ENCODE peak calls at places on chromosomes 7 and 10, in eight cellular contexts. One of them, this sample, is unnamed.
A peak's percentile ranks its signal among the peaks of the same experiment; 100 is the strongest.

GRCh38 chr7:50633414-50633710 is 68.2 kb upstream of the DDC start:
- DNase-seq in H1: no peak
- DNase-seq in heart right ventricle: no peak
- DNase-seq in AG10803: no peak
- DNase-seq in coronary artery: no peak
- DNase-seq in heart left ventricle: no peak
- DNase-seq in thoracic aorta: no peak
- DNase-seq in ovary: no peak
- DNase-seq in this sample: no peak

GRCh38 chr10:97081621-97082235 is 104.0 kb downstream of the SLIT1 start:
- DNase-seq in heart right ventricle: peak; percentile 54
- DNase-seq in ovary: peak; percentile 29
- DNase-seq in coronary artery: no peak
- DNase-seq in AG10803: peak; percentile 37
- DNase-seq in H1: peak; percentile 90
- DNase-seq in thoracic aorta: no peak
- DNase-seq in heart left ventricle: peak; percentile 37
- DNase-seq in this sample: peak; percentile 16

GRCh38 chr10:113228570-113228969 is 278.5 kb downstream of the TCF7L2 start:
- DNase-seq in thoracic aorta: no peak
- DNase-seq in coronary artery: peak; percentile 11
- DNase-seq in heart right ventricle: no peak
- DNase-seq in AG10803: peak; percentile 84
- DNase-seq in ovary: no peak
- DNase-seq in H1: no peak
- DNase-seq in heart left ventricle: no peak
- DNase-seq in this sample: peak; percentile 73

GRCh38 chr7:86653919-86654659 is 10.4 kb downstream of the GRM3 start:
- DNase-seq in heart right ventricle: no peak
- DNase-seq in AG10803: peak; percentile 10
- DNase-seq in coronary artery: no peak
- DNase-seq in ovary: no peak
- DNase-seq in thoracic aorta: no peak
- DNase-seq in H1: no peak
- DNase-seq in heart left ventricle: no peak
- DNase-seq in this sample: peak; percentile 15

GRCh38 chr10:100767428-100767779 is 22.0 kb downstream of the PAX2 start:
- DNase-seq in heart left ventricle: no peak
- DNase-seq in thoracic aorta: no peak
- DNase-seq in heart right ventricle: no peak
- DNase-seq in coronary artery: no peak
- DNase-seq in H1: no peak
- DNase-seq in AG10803: no peak
- DNase-seq in ovary: no peak
- DNase-seq in this sample: no peak

GRCh38 chr10:118458957-118459641 is 117.0 kb upstream of the FAM204A start:
- DNase-seq in AG10803: no peak
- DNase-seq in heart right ventricle: no peak
- DNase-seq in coronary artery: no peak
- DNase-seq in heart left ventricle: no peak
- DNase-seq in H1: no peak
- DNase-seq in ovary: no peak
- DNase-seq in thoracic aorta: no peak
- DNase-seq in this sample: no peak

GRCh38 chr10:94131885-94132284 is 138.2 kb downstream of the PLCE1 start:
- DNase-seq in heart right ventricle: no peak
- DNase-seq in coronary artery: no peak
- DNase-seq in ovary: no peak
- DNase-seq in thoracic aorta: no peak
- DNase-seq in H1: no peak
- DNase-seq in heart left ventricle: no peak
- DNase-seq in AG10803: peak; percentile 76
- DNase-seq in this sample: peak; percentile 62

GRCh38 chr10:129962092-129962494 is 2.0 kb downstream of the EBF3 start:
- DNase-seq in coronary artery: no peak
- DNase-seq in ovary: no peak
- DNase-seq in H1: peak; percentile 46
- DNase-seq in thoracic aorta: no peak
- DNase-seq in AG10803: no peak
- DNase-seq in heart right ventricle: no peak
- DNase-seq in heart left ventricle: no peak
- DNase-seq in this sample: no peak

GRCh38 chr7:80253653-80254052 is 119.0 kb downstream of the GNAI1 start:
- DNase-seq in heart left ventricle: no peak
- DNase-seq in AG10803: no peak
- DNase-seq in heart right ventricle: no peak
- DNase-seq in coronary artery: no peak
- DNase-seq in ovary: no peak
- DNase-seq in H1: no peak
- DNase-seq in thoracic aorta: no peak
- DNase-seq in this sample: no peak

GRCh38 chr10:47164126-47164799 is 135.7 kb upstream of the GDF10 start:
- DNase-seq in heart right ventricle: no peak
- DNase-seq in heart left ventricle: no peak
- DNase-seq in coronary artery: no peak
- DNase-seq in ovary: no peak
- DNase-seq in AG10803: peak; percentile 78
- DNase-seq in H1: no peak
- DNase-seq in thoracic aorta: no peak
- DNase-seq in this sample: peak; percentile 94

GRCh38 chr10:123507298-123507697 is 158.9 kb upstream of the GPR26 start:
- DNase-seq in AG10803: no peak
- DNase-seq in heart left ventricle: no peak
- DNase-seq in thoracic aorta: no peak
- DNase-seq in H1: no peak
- DNase-seq in coronary artery: no peak
- DNase-seq in ovary: no peak
- DNase-seq in heart right ventricle: no peak
- DNase-seq in this sample: no peak

GRCh38 chr10:109961181-109962001 is 38.1 kb upstream of the XPNPEP1 start:
- DNase-seq in heart right ventricle: no peak
- DNase-seq in AG10803: no peak
- DNase-seq in coronary artery: no peak
- DNase-seq in H1: no peak
- DNase-seq in thoracic aorta: no peak
- DNase-seq in heart left ventricle: no peak
- DNase-seq in ovary: no peak
- DNase-seq in this sample: peak; percentile 46

GRCh38 chr10:119120413-119120867 is 16.5 kb downstream of the DENND10 start:
- DNase-seq in coronary artery: no peak
- DNase-seq in heart right ventricle: no peak
- DNase-seq in ovary: no peak
- DNase-seq in H1: no peak
- DNase-seq in thoracic aorta: no peak
- DNase-seq in heart left ventricle: no peak
- DNase-seq in AG10803: peak; percentile 82
- DNase-seq in this sample: no peak

GRCh38 chr7:35734001-35734483 is 39.1 kb upstream of the HERPUD2 start:
- DNase-seq in ovary: no peak
- DNase-seq in coronary artery: no peak
- DNase-seq in heart left ventricle: no peak
- DNase-seq in thoracic aorta: no peak
- DNase-seq in H1: no peak
- DNase-seq in heart right ventricle: no peak
- DNase-seq in AG10803: peak; percentile 25
- DNase-seq in this sample: no peak

GRCh38 chr10:17348111-17349008 is 106.0 kb downstream of the ST8SIA6 start:
- DNase-seq in heart right ventricle: peak; percentile 68
- DNase-seq in ovary: peak; percentile 83
- DNase-seq in AG10803: peak; percentile 84
- DNase-seq in H1: no peak
- DNase-seq in coronary artery: peak; percentile 84
- DNase-seq in thoracic aorta: peak; percentile 11
- DNase-seq in heart left ventricle: peak; percentile 65
- DNase-seq in this sample: peak; percentile 81

GRCh38 chr7:41292457-41292856 is 410.4 kb downstream of the INHBA start:
- DNase-seq in H1: no peak
- DNase-seq in ovary: no peak
- DNase-seq in thoracic aorta: no peak
- DNase-seq in heart left ventricle: no peak
- DNase-seq in coronary artery: no peak
- DNase-seq in heart right ventricle: no peak
- DNase-seq in AG10803: no peak
- DNase-seq in this sample: no peak

GRCh38 chr10:79050896-79051555 is 17.7 kb upstream of the ZMIZ1 start:
- DNase-seq in heart right ventricle: no peak
- DNase-seq in H1: no peak
- DNase-seq in AG10803: no peak
- DNase-seq in ovary: no peak
- DNase-seq in thoracic aorta: no peak
- DNase-seq in heart left ventricle: no peak
- DNase-seq in coronary artery: peak; percentile 40
- DNase-seq in this sample: no peak

GRCh38 chr7:158143196-158144120 is 444.2 kb downstream of the PTPRN2 start:
- DNase-seq in H1: no peak
- DNase-seq in heart left ventricle: no peak
- DNase-seq in ovary: no peak
- DNase-seq in coronary artery: no peak
- DNase-seq in thoracic aorta: no peak
- DNase-seq in heart right ventricle: no peak
- DNase-seq in AG10803: no peak
- DNase-seq in this sample: no peak

GRCh38 chr7:44618754-44619153 is 12.3 kb downstream of the OGDH start:
- DNase-seq in AG10803: no peak
- DNase-seq in heart left ventricle: no peak
- DNase-seq in thoracic aorta: no peak
- DNase-seq in heart right ventricle: no peak
- DNase-seq in coronary artery: no peak
- DNase-seq in ovary: no peak
- DNase-seq in H1: no peak
- DNase-seq in this sample: no peak

DNA sequence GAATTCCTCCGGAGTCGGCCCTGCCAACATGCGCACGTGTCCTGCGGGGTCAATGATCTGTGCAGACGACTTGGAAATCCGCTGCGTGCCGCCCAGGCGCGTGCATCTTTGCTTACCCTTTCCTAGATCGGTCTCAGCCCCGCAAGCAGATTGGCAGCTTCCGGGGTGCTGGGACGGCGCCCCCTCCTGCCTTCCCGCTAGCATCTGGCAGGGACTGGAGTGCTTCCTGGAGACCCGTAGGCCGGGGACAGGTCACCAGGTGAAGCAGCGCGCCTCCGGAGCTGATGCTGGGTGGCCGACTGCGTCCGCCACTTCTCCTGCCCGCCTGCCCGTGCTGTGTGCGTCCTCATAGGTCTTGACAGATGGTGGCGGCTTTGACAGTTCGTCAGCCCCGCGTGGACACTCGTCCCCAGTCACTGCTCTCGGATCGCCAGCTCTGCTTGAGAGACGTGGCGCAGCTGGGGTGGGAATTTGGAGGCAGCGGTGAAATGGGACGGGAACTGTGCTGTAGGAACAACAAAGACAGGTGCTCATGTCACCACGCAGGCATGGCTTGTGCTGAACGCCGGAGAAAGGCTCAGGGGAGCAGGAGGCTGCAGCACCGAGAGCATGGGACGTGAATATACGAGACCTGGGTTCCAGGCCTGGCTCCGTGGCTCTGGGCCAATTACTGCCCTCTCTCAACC is 21.9 kb upstream of the KCNK18 start:
- DNase-seq in ovary: no peak
- DNase-seq in heart right ventricle: no peak
- DNase-seq in coronary artery: no peak
- DNase-seq in thoracic aorta: no peak
- DNase-seq in H1: peak; percentile 75
- DNase-seq in AG10803: no peak
- DNase-seq in heart left ventricle: no peak
- DNase-seq in this sample: no peak
- TF ChIP-seq CTCF in ovary: no peak
- TF ChIP-seq CTCF in heart right ventricle: no peak
- TF ChIP-seq CTCF in coronary artery: peak; percentile 14
- TF ChIP-seq CTCF in thoracic aorta: no peak
- TF ChIP-seq CTCF in H1: no peak
- TF ChIP-seq CTCF in AG10803: no peak
- TF ChIP-seq CTCF in heart left ventricle: no peak
- TF ChIP-seq CTCF in this sample: no peak

DNA sequence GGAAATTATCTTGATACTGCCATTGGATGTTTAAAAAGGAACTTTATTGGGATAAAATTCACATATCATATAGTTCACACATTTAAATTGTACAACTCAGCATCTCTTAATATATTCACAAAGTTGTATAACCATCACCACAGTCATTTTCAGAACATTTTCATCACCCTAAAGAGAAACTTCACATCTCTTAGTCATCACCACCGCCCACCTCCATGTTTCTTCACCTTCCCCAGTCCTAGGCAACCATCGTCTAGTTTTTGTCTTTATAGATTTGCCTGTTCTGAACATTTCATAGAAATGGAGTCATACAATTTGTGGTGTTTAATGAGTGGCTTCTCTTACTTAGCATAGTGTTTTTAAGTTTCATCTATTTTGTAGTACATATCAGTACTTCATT is 96.6 kb downstream of the ANKRD30A start:
- DNase-seq in AG10803: no peak
- DNase-seq in ovary: no peak
- DNase-seq in heart left ventricle: no peak
- DNase-seq in coronary artery: no peak
- DNase-seq in thoracic aorta: no peak
- DNase-seq in heart right ventricle: no peak
- DNase-seq in H1: no peak
- DNase-seq in this sample: no peak
- H3K4me3 ChIP-seq in AG10803: no peak overlapping the region
- H3K4me3 ChIP-seq in ovary: no peak overlapping the region
- H3K4me3 ChIP-seq in heart left ventricle: no peak overlapping the region
- H3K4me3 ChIP-seq in coronary artery: no peak overlapping the region
- H3K4me3 ChIP-seq in thoracic aorta: no peak overlapping the region
- H3K4me3 ChIP-seq in heart right ventricle: no peak overlapping the region
- H3K4me3 ChIP-seq in H1: no peak overlapping the region
- H3K4me3 ChIP-seq in this sample: no peak overlapping the region

DNA sequence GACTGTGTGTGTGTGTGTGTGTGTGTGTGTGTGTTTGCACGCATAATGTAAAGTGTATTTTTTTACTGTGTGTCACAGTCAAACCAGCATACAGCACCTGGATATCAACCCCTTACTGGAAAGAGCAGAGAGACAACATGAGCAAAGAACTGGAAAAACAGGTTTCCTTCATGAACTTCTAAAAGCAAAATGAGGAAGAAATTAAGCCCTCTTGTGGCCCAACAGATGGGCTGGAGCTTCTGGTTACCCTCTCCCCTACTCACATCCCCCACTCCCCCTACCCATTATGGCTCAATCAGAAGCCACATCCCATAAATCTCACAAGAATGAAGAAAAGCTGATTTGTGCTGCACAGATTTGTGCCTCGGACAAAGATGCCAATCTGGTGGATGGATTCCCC is 36.2 kb downstream of the PDE1C start:
- DNase-seq in AG10803: no peak
- DNase-seq in heart right ventricle: no peak
- DNase-seq in thoracic aorta: no peak
- DNase-seq in ovary: no peak
- DNase-seq in H1: no peak
- DNase-seq in coronary artery: no peak
- DNase-seq in heart left ventricle: no peak
- DNase-seq in this sample: no peak
- TF ChIP-seq CTCF in AG10803: no peak
- TF ChIP-seq CTCF in heart right ventricle: no peak
- TF ChIP-seq CTCF in thoracic aorta: no peak
- TF ChIP-seq CTCF in ovary: no peak
- TF ChIP-seq CTCF in H1: no peak
- TF ChIP-seq CTCF in coronary artery: no peak
- TF ChIP-seq CTCF in heart left ventricle: no peak
- TF ChIP-seq CTCF in this sample: no peak

DNA sequence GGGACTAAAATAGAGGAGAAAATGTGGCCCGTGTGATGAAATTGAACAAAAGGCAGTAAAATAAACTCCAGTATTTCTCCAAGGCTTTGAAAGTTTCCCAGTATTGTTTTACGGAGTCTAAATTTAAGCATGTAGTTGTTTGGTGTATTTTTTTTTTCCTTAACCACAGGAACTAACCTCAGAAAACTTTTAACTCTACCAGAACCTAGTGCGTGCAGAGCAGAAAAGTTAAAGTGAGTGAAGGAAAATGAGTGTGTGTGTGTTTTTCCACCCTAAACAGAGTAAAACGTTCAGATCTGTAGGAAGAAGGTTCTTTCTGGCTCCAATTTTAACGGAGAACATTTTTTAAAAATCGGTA is 812 bp downstream of the PROSER2 start:
- DNase-seq in AG10803: peak; percentile 18
- DNase-seq in heart right ventricle: no peak
- DNase-seq in thoracic aorta: no peak
- DNase-seq in H1: no peak
- DNase-seq in heart left ventricle: no peak
- DNase-seq in ovary: no peak
- DNase-seq in coronary artery: no peak
- DNase-seq in this sample: no peak
- H3K4me3 ChIP-seq in AG10803: peak overlapping the region; percentile 64
- H3K4me3 ChIP-seq in heart right ventricle: peak overlapping the region; percentile 47
- H3K4me3 ChIP-seq in thoracic aorta: peak overlapping the region; percentile 95
- H3K4me3 ChIP-seq in H1: peak overlapping the region; percentile 70
- H3K4me3 ChIP-seq in heart left ventricle: peak overlapping the region; percentile 70
- H3K4me3 ChIP-seq in ovary: peak overlapping the region; percentile 57
- H3K4me3 ChIP-seq in coronary artery: peak overlapping the region; percentile 86
- H3K4me3 ChIP-seq in this sample: peak overlapping the region; percentile 65

This sample was measured in astrocyte of the cerebellum.